ENCODE peak calls at places on chromosomes 4 and X, in four cellular contexts. One of them, this sample, is unnamed.

GRCh38 chr4:26321326-26322276 is 787 bp downstream of the RBPJ start:
- DNase-seq in HepG2: peak
- DNase-seq in GM12878: no peak
- DNase-seq in K562: peak
- DNase-seq in this sample: no peak

GRCh38 chr4:65089666-65090065 is 580.6 kb downstream of the EPHA5 start:
- DNase-seq in GM12878: no peak
- DNase-seq in K562: no peak
- DNase-seq in HepG2: no peak
- DNase-seq in this sample: no peak

GRCh38 chr4:153064571-153064970 is 128.4 kb downstream of the FHDC1 start:
- DNase-seq in HepG2: no peak
- DNase-seq in K562: no peak
- DNase-seq in GM12878: no peak
- DNase-seq in this sample: no peak

GRCh38 chrX:40303256-40304077 is 205.7 kb upstream of the BCOR start:
- DNase-seq in HepG2: no peak
- DNase-seq in K562: no peak
- DNase-seq in GM12878: no peak
- DNase-seq in this sample: no peak

GRCh38 chr4:107058828-107059227 is 22.7 kb upstream of the DKK2 start:
- DNase-seq in HepG2: no peak
- DNase-seq in K562: no peak
- DNase-seq in GM12878: no peak
- DNase-seq in this sample: no peak

GRCh38 chr4:22512306-22512705 is 3.6 kb downstream of the ADGRA3 start:
- DNase-seq in GM12878: no peak
- DNase-seq in K562: no peak
- DNase-seq in HepG2: no peak
- DNase-seq in this sample: no peak

GRCh38 chrX:139739138-139739537 is 31.2 kb upstream of the MCF2 start:
- DNase-seq in GM12878: peak
- DNase-seq in K562: no peak
- DNase-seq in HepG2: no peak
- DNase-seq in this sample: no peak

GRCh38 chr4:47383829-47384427 is 79.6 kb downstream of the COMMD8 start:
- DNase-seq in HepG2: peak
- DNase-seq in GM12878: no peak
- DNase-seq in K562: peak
- DNase-seq in this sample: peak

GRCh38 chr4:52869196-52869595 is 7.1 kb downstream of the RASL11B start:
- DNase-seq in K562: no peak
- DNase-seq in GM12878: no peak
- DNase-seq in HepG2: no peak
- DNase-seq in this sample: no peak

GRCh38 chrX:2549874-2550273 is 49.1 kb upstream of the DHRSX start:
- DNase-seq in K562: no peak
- DNase-seq in HepG2: no peak
- DNase-seq in GM12878: no peak
- DNase-seq in this sample: no peak

GRCh38 chr4:184282251-184282713 is 64.6 kb upstream of the ENPP6 start:
- DNase-seq in K562: no peak
- DNase-seq in GM12878: peak
- DNase-seq in HepG2: peak
- DNase-seq in this sample: no peak

GRCh38 chr4:6386091-6386490 is 86.3 kb downstream of the PPP2R2C start:
- DNase-seq in HepG2: no peak
- DNase-seq in K562: no peak
- DNase-seq in GM12878: no peak
- DNase-seq in this sample: no peak

GRCh38 chrX:70470850-70471289 is 26.2 kb downstream of the DLG3 start:
- DNase-seq in GM12878: no peak
- DNase-seq in HepG2: no peak
- DNase-seq in K562: no peak
- DNase-seq in this sample: no peak

GRCh38 chr4:56086073-56086521 is 137.4 kb downstream of the CEP135 start:
- DNase-seq in GM12878: no peak
- DNase-seq in HepG2: no peak
- DNase-seq in K562: no peak
- DNase-seq in this sample: peak

GRCh38 chr4:2258091-2259035 is 3.5 kb downstream of the MXD4 start:
- DNase-seq in GM12878: no peak
- DNase-seq in K562: no peak
- DNase-seq in HepG2: no peak
- DNase-seq in this sample: no peak

GRCh38 chr4:102501176-102501634 is at the start of gene NFKB1:
- DNase-seq in HepG2: peak
- DNase-seq in GM12878: peak
- DNase-seq in K562: peak
- DNase-seq in this sample: no peak

GRCh38 chr4:21790437-21791029 is 158.0 kb downstream of the KCNIP4 start:
- DNase-seq in HepG2: no peak
- DNase-seq in K562: peak
- DNase-seq in GM12878: no peak
- DNase-seq in this sample: no peak

GRCh38 chr4:84814100-84814750 is 152.3 kb downstream of the WDFY3 start:
- DNase-seq in HepG2: peak
- DNase-seq in K562: peak
- DNase-seq in GM12878: no peak
- DNase-seq in this sample: no peak

GRCh38 chrX:143634701-143635442 is 1.0 kb downstream of the SLITRK4 start:
- DNase-seq in K562: no peak
- DNase-seq in HepG2: no peak
- DNase-seq in GM12878: no peak
- DNase-seq in this sample: no peak

GRCh38 chr4:24515698-24516097 is 68.7 kb downstream of the DHX15 start:
- DNase-seq in K562: no peak
- DNase-seq in HepG2: no peak
- DNase-seq in GM12878: no peak
- DNase-seq in this sample: no peak

GRCh38 chr4:7880681-7881080 is 59.0 kb downstream of the AFAP1 start:
- DNase-seq in GM12878: no peak
- DNase-seq in HepG2: no peak
- DNase-seq in K562: no peak
- DNase-seq in this sample: no peak

GRCh38 chr4:15003891-15004700 is 1.8 kb downstream of the CPEB2 start:
- DNase-seq in GM12878: no peak
- DNase-seq in K562: peak
- DNase-seq in HepG2: no peak
- DNase-seq in this sample: peak

GRCh38 chr4:155967098-155967497 is 13.4 kb upstream of the CTSO start:
- DNase-seq in HepG2: no peak
- DNase-seq in GM12878: no peak
- DNase-seq in K562: no peak
- DNase-seq in this sample: no peak

GRCh38 chr4:139603576-139604387 is 47.8 kb upstream of the SETD7 start:
- DNase-seq in K562: peak
- DNase-seq in HepG2: peak
- DNase-seq in GM12878: peak
- DNase-seq in this sample: peak

GRCh38 chr4:124650614-124651013 is 61.9 kb downstream of the ANKRD50 start:
- DNase-seq in GM12878: no peak
- DNase-seq in K562: no peak
- DNase-seq in HepG2: no peak
- DNase-seq in this sample: no peak

GRCh38 chrX:96684339-96685204 is at the start of gene DIAPH2:
- DNase-seq in GM12878: peak
- DNase-seq in K562: no peak
- DNase-seq in HepG2: peak
- DNase-seq in this sample: peak

GRCh38 chr4:183402771-183403170 is 41.7 kb upstream of the CDKN2AIP start:
- DNase-seq in GM12878: no peak
- DNase-seq in HepG2: no peak
- DNase-seq in K562: no peak
- DNase-seq in this sample: no peak

GRCh38 chr4:83785906-83786305 is 250.0 kb downstream of the GPAT3 start:
- DNase-seq in HepG2: no peak
- DNase-seq in GM12878: no peak
- DNase-seq in K562: no peak
- DNase-seq in this sample: no peak

GRCh38 chr4:56330691-56331090 is 56.6 kb downstream of the AASDH start:
- DNase-seq in GM12878: no peak
- DNase-seq in K562: no peak
- DNase-seq in HepG2: no peak
- DNase-seq in this sample: peak

GRCh38 chrX:155997436-155997835 is at the start of gene IL9R:
- DNase-seq in GM12878: peak
- DNase-seq in HepG2: no peak
- DNase-seq in K562: peak
- DNase-seq in this sample: no peak

GRCh38 chrX:102029026-102029425 is 96.5 kb upstream of the TCEAL2 start:
- DNase-seq in K562: no peak
- DNase-seq in GM12878: no peak
- DNase-seq in HepG2: no peak
- DNase-seq in this sample: no peak

GRCh38 chr4:54626113-54626512 is 31.6 kb upstream of the KIT start:
- DNase-seq in HepG2: no peak
- DNase-seq in GM12878: no peak
- DNase-seq in K562: no peak
- DNase-seq in this sample: no peak

GRCh38 chr4:141905751-141906150 is 269.4 kb downstream of the IL15 start:
- DNase-seq in HepG2: no peak
- DNase-seq in K562: no peak
- DNase-seq in GM12878: no peak
- DNase-seq in this sample: no peak

GRCh38 chr4:145320269-145320668 is 139.9 kb upstream of the OTUD4 start:
- DNase-seq in GM12878: no peak
- DNase-seq in HepG2: no peak
- DNase-seq in K562: no peak
- DNase-seq in this sample: no peak

GRCh38 chr4:145316961-145317360 is 136.6 kb upstream of the OTUD4 start:
- DNase-seq in HepG2: no peak
- DNase-seq in GM12878: no peak
- DNase-seq in K562: no peak
- DNase-seq in this sample: no peak

DNA sequence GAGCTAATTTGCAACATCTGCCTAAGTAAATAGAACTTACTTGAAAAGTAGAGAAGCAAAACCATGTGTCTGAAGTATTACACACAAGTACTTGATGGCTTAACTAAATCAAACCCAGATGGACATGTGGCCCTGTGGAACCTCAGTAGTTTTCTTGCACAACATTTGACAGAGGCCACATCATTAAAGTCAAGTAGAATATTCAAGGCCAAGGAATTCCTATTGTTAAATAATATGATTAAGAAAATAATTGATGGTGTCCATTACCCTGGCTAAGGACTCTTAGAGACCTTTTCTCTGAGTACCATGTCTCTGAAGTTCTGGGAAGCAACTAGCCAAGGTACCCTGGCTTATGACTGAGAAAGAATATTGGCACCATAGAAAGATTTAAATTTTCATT is 135.4 kb upstream of the OTUD4 start:
- DNase-seq in GM12878: no peak
- DNase-seq in HepG2: no peak
- DNase-seq in K562: no peak
- DNase-seq in this sample: no peak
- TF ChIP-seq FOXK2 in GM12878: no peak
- TF ChIP-seq FOXK2 in HepG2: no peak
- TF ChIP-seq FOXK2 in K562: no peak
- TF ChIP-seq FOXK2 in this sample: no peak

GRCh38 chr4:180664766-180665368 is 1578.3 kb upstream of the TENM3 start:
- DNase-seq in HepG2: peak
- DNase-seq in GM12878: peak
- DNase-seq in K562: peak
- DNase-seq in this sample: peak

GRCh38 chr4:180669637-180670036 is 1573.6 kb upstream of the TENM3 start:
- DNase-seq in GM12878: no peak
- DNase-seq in HepG2: no peak
- DNase-seq in K562: no peak
- DNase-seq in this sample: no peak

GRCh38 chr4:180668732-180669131 is 1574.5 kb upstream of the TENM3 start:
- DNase-seq in K562: no peak
- DNase-seq in HepG2: no peak
- DNase-seq in GM12878: no peak
- DNase-seq in this sample: no peak

GRCh38 chr4:180665481-180665880 is 1577.7 kb upstream of the TENM3 start:
- DNase-seq in GM12878: no peak
- DNase-seq in HepG2: no peak
- DNase-seq in K562: no peak
- DNase-seq in this sample: no peak

DNA sequence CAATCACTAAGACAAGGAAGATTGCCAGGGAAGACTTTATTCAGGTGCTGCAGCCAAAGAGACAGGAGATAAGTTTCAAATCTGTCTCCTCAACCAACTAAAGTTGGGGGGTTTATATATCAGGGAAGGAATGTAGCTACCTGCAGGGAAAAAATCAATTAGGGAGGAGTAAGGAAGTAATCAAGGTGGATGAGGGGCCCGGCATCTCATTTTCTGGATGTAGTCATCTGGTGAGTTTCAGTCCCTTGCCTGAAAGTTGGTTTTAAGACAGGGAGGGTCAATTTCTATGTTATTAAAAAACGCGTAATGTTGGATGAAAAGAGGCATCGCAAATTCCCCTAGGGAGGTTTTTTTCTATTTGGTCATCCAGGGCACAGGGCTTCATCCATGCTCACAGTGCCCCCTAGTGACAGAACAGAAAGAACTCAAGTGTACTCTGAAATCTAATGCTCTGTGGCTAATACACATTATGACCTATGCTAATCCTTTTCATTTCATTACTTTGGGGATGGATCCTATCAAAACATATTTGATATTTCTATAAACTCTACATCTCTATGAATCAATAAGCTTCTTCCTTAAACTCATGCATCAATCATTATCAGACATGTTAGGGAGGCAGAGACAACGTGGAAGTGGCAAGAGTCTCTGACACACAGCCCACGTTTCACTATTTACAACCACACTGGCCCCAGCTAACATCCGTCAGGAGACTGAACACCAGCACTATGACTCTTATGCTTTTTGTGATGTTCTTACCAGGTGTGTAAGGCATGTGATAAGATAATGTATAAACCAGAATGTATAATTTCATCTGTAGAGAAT is 1577.0 kb upstream of the TENM3 start:
- DNase-seq in HepG2: peak
- DNase-seq in GM12878: no peak
- DNase-seq in K562: peak
- DNase-seq in this sample: peak
- TF ChIP-seq FOXK2 in HepG2: no peak
- TF ChIP-seq FOXK2 in GM12878: no peak
- TF ChIP-seq FOXK2 in K562: no peak
- TF ChIP-seq FOXK2 in this sample: no peak

GRCh38 chrX:41490446-41490845 is 43.3 kb downstream of the NYX start:
- DNase-seq in K562: no peak
- DNase-seq in HepG2: no peak
- DNase-seq in GM12878: no peak
- DNase-seq in this sample: no peak
- TF ChIP-seq FOXK2 in K562: no peak
- TF ChIP-seq FOXK2 in HepG2: no peak
- TF ChIP-seq FOXK2 in GM12878: no peak
- TF ChIP-seq FOXK2 in this sample: no peak

DNA sequence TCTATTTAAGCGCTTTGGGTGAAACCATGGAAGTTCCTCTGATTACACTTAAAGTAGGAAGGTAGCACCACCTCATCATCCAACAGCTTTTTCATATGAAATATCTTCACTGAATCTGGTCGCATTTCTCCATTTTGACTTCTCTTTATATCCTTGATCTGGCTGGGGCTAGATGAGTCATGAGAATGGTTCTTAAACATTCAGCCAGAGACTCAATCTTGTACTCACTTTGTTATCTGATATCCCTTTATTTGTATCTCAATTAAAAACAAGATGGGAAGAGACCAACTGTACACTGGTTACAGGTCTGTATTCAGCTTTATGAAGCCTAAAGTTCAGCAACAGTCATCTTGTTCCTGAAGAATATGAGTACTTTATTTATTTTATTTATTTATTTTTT is 84.9 kb downstream of the CBLL2 start:
- DNase-seq in K562: no peak
- DNase-seq in GM12878: no peak
- DNase-seq in HepG2: no peak
- DNase-seq in this sample: no peak
- TF ChIP-seq FOXK2 in K562: no peak
- TF ChIP-seq FOXK2 in GM12878: no peak
- TF ChIP-seq FOXK2 in HepG2: no peak
- TF ChIP-seq FOXK2 in this sample: no peak